ENCODE peak calls at places on chromosomes 13 and 19, in eight cellular contexts. M, R, X, Z, N, A, H and E are unnamed samples.

GRCh38 chr13:87827479-87827878 is 156.3 kb downstream of the SLITRK5 start:
- DNase-seq in M (no peak), R (no peak), X (no peak), Z (no peak), N (no peak), A (no peak), H (no peak), E (no peak)

GRCh38 chr13:32048816-32049215 is 17.2 kb downstream of the FRY start:
- DNase-seq in M (no peak), R (peak; percentile 21), X (no peak), Z (no peak), N (peak; percentile 11), A (no peak), H (no peak), E (no peak)

GRCh38 chr19:54803410-54803809 is at the start of gene KIR2DL4:
- DNase-seq in M (no peak), R (no peak), X (no peak), Z (no peak), N (no peak), A (no peak), H (no peak), E (no peak)

GRCh38 chr19:3186377-3186688 is 603 bp downstream of the NCLN start:
- DNase-seq in M (peak; percentile 15), R (peak; percentile 60), X (no peak), Z (no peak), N (peak; percentile 14), A (no peak), H (no peak), E (no peak)

GRCh38 chr13:113113846-113114271 is 8.3 kb downstream of the F7 start:
- DNase-seq in M (no peak), R (no peak), X (no peak), Z (no peak), N (no peak), A (no peak), H (no peak), E (no peak)

GRCh38 chr19:40080289-40080688 is 10.5 kb downstream of the ZNF780A start:
- DNase-seq in M (no peak), R (no peak), X (no peak), Z (no peak), N (no peak), A (no peak), H (no peak), E (no peak)

GRCh38 chr13:27789495-27790303 is 2.6 kb upstream of the GSX1 start:
- DNase-seq in M (no peak), R (no peak), X (no peak), Z (no peak), N (no peak), A (no peak), H (no peak), E (no peak)

GRCh38 chr19:11196406-11197287 is 698 bp downstream of the KANK2 start:
- DNase-seq in M (no peak), R (peak; percentile 85), X (no peak), Z (no peak), N (peak; percentile 46), A (no peak), H (no peak), E (no peak)

GRCh38 chr19:8571006-8571411 is 6.2 kb downstream of the MYO1F start:
- DNase-seq in M (no peak), R (no peak), X (peak; percentile 59), Z (peak; percentile 53), N (no peak), A (no peak), H (no peak), E (peak; percentile 41)

GRCh38 chr19:996051-996838 is 4.0 kb upstream of the GRIN3B start:
- DNase-seq in M (peak; percentile 58), R (peak; percentile 83), X (peak; percentile 27), Z (peak; percentile 81), N (peak; percentile 35), A (no peak), H (no peak), E (peak; percentile 92)

GRCh38 chr19:3042545-3043267 is 13.6 kb upstream of the TLE2 start:
- DNase-seq in M (no peak), R (no peak), X (no peak), Z (no peak), N (no peak), A (no peak), H (no peak), E (no peak)

DNA sequence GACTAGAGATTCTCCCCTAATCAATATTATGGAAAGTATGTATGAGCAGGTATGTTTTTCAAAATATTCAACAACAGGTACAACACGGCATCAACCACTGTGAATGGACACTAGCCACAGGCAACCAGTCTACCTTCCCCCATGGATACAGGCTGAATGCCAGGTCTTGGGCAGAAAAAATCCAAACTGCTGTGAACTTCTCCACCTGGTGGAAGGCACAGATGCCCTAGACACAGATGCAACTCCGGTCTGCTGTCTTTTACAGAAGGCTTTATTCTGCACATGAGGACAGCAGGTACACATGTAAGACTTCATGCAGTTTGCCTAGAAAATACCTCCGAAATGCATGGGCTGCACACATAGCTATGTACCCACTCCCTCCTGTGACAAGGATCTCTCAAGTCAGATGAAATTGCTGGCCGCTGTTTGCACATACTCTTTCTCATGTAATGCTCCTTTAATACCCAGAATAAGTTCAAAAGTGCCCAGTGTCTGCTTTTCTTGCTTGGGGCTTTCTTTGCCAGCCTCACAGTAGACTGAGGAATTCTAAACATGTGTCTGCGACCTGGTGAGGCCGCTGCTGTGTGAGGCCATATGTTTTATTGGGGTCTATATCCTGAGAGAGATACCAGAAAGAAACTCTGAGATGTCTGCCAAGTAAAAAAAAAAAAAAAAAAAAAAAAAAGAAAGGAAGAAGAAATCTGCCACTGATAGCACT is 325.9 kb downstream of the FOXO1 start:
- DNase-seq in M (peak; percentile 32), R (no peak), X (peak; percentile 29), Z (no peak), N (peak; percentile 59), A (no peak), H (no peak), E (no peak)
- TF ChIP-seq CTCF in M (peak; percentile 16), R (no peak), X (peak; percentile 57), Z (no peak), N (no peak), A (no peak), H (no peak), E (no peak)

GRCh38 chr19:45051929-45052579 is 13.2 kb downstream of the CLASRP start:
- DNase-seq in M (no peak), R (no peak), X (no peak), Z (no peak), N (no peak), A (no peak), H (no peak), E (no peak)
- H3K27ac ChIP-seq in M (no peak overlapping the region), R (no peak overlapping the region), X (no peak overlapping the region), Z (no peak overlapping the region), N (no peak overlapping the region), A (no peak overlapping the region), H (no peak overlapping the region), E (no peak overlapping the region)

GRCh38 chr13:76609643-76610042 is 276.6 kb downstream of the KCTD12 start:
- DNase-seq in M (no peak), R (no peak), X (no peak), Z (no peak), N (no peak), A (no peak), H (no peak), E (no peak)
- TF ChIP-seq CTCF in M (no peak), R (no peak), X (no peak), Z (no peak), N (no peak), A (no peak), H (no peak), E (no peak)

GRCh38 chr19:49223472-49223871 is 65.9 kb downstream of the TRPM4 start:
- DNase-seq in M (no peak), R (no peak), X (no peak), Z (no peak), N (no peak), A (no peak), H (no peak), E (no peak)
- H3K27ac ChIP-seq in M (no peak overlapping the region), R (no peak overlapping the region), X (no peak overlapping the region), Z (no peak overlapping the region), N (no peak overlapping the region), A (no peak overlapping the region), H (no peak overlapping the region), E (no peak overlapping the region)